ENCODE peak calls at places on chromosomes 11 and 22, in five cellular contexts. C is uterus, D is lung, I is dorsolateral prefrontal cortex, W is cardiac muscle cell. A is an unnamed sample.
A peak's percentile ranks its signal among the peaks of the same experiment; 100 is the strongest.

GRCh38 chr22:30310881-30311771 is 15.6 kb downstream of the TBC1D10A start:
- DNase-seq in C (peak; percentile 86), D (peak; percentile 73), I (no peak), W (peak; percentile 75), A (peak; percentile 84)

GRCh38 chr11:84163115-84163514 is 876.9 kb upstream of the CCDC90B start:
- DNase-seq in C (no peak), D (no peak), I (no peak), W (no peak), A (no peak)

GRCh38 chr22:37713761-37714160 is 16.9 kb downstream of the TRIOBP start:
- DNase-seq in C (no peak), D (no peak), I (no peak), W (no peak), A (no peak)

GRCh38 chr11:79098096-79098495 is 342.7 kb downstream of the TENM4 start:
- DNase-seq in C (no peak), D (no peak), I (no peak), W (no peak), A (no peak)

GRCh38 chr11:118060081-118060661 is 16.7 kb upstream of the TMPRSS4 start:
- DNase-seq in C (no peak), D (no peak), I (no peak), W (no peak), A (no peak)

GRCh38 chr11:124920870-124921609 is 2.0 kb downstream of the HEPN1 start:
- DNase-seq in C (peak; percentile 54), D (peak; percentile 69), I (no peak), W (peak; percentile 86), A (peak; percentile 73)

GRCh38 chr11:100682247-100682969 is 4.7 kb upstream of the ARHGAP42 start:
- DNase-seq in C (no peak), D (no peak), I (no peak), W (peak; percentile 56), A (no peak)

GRCh38 chr11:69841859-69842698 is 22.9 kb upstream of the FGF3 start:
- DNase-seq in C (no peak), D (no peak), I (no peak), W (peak; percentile 17), A (no peak)

GRCh38 chr22:48868554-48868953 is 959.1 kb downstream of the BRD1 start:
- DNase-seq in C (no peak), D (no peak), I (no peak), W (no peak), A (no peak)

GRCh38 chr11:9825315-9825714 is 161.4 kb downstream of the SWAP70 start:
- DNase-seq in C (no peak), D (no peak), I (no peak), W (peak; percentile 53), A (no peak)

GRCh38 chr22:38320605-38321402 is 3.6 kb upstream of the CSNK1E start:
- DNase-seq in C (no peak), D (no peak), I (no peak), W (no peak), A (no peak)

DNA sequence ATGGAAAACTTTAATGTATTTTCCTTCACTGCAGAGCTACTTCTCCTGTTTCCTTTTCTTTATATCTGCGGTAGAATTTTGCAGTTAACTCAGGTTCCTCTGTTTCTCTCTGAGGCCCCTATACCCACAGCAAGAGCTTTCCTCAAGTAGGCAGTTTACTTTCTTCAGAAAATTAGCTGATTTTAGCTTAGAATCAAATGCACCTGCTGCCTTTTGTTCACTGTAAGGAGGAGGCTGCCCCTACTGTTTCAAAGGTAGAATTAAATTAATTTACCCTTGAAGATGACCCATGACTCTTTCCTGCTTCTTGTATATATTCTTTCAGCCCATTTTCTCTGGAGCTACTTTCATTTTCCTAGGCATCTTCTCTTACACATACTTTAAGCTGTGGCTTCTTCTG is 68.7 kb upstream of the GDPD4 start:
- DNase-seq in C (no peak), D (no peak), I (no peak), W (no peak), A (no peak)
- TF ChIP-seq CTCF in C (no peak), D (no peak), I (no peak), W (no peak), A (no peak)

GRCh38 chr22:35900483-35901168 is 128.0 kb downstream of the RBFOX2 start:
- DNase-seq in C (no peak), D (no peak), I (no peak), W (peak; percentile 27), A (no peak)

GRCh38 chr22:35903571-35904331 is 124.9 kb downstream of the RBFOX2 start:
- DNase-seq in C (no peak), D (no peak), I (no peak), W (no peak), A (no peak)

GRCh38 chr22:35905894-35906293 is 122.7 kb downstream of the RBFOX2 start:
- DNase-seq in C (no peak), D (no peak), I (no peak), W (no peak), A (no peak)

GRCh38 chr22:35904752-35905151 is 123.9 kb downstream of the RBFOX2 start:
- DNase-seq in C (no peak), D (no peak), I (no peak), W (no peak), A (no peak)

DNA sequence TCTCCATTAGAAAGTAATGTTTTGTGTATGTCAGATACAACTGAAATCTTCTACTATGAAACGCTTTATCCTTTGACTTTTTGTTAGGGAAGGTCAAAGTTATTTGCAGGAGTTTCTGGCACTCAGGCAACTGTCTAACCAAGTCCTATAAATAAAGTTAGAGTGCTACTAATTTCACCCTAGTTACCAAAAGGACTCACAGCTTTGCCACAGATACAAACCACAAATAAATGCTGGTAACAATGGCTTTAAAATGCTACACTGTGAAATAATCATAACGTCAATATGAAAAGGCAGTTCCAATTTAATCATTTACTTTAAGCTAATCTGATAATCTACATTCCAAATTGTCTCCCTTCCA is 124.3 kb downstream of the RBFOX2 start:
- DNase-seq in C (no peak), D (no peak), I (no peak), W (no peak), A (no peak)
- H3K4me3 ChIP-seq in C (no peak overlapping the region), D (no peak overlapping the region), I (no peak overlapping the region), W (no peak overlapping the region), A (no peak overlapping the region)

GRCh38 chr22:50401907-50402306 is 58.8 kb downstream of the PPP6R2 start:
- DNase-seq in C (no peak), D (no peak), I (no peak), W (no peak), A (no peak)

GRCh38 chr22:50400931-50401330 is 57.8 kb downstream of the PPP6R2 start:
- DNase-seq in C (no peak), D (no peak), I (no peak), W (no peak), A (no peak)

GRCh38 chr22:50400406-50400805 is 57.3 kb downstream of the PPP6R2 start:
- DNase-seq in C (no peak), D (no peak), I (no peak), W (no peak), A (no peak)

GRCh38 chr22:50398698-50399648 is 55.8 kb downstream of the PPP6R2 start:
- DNase-seq in C (no peak), D (no peak), I (no peak), W (no peak), A (no peak)

GRCh38 chr22:50399751-50400331 is 56.7 kb downstream of the PPP6R2 start:
- DNase-seq in C (no peak), D (peak; percentile 42), I (peak; percentile 60), W (peak; percentile 15), A (no peak)
- TF ChIP-seq CTCF in C (no peak), D (peak; percentile 11), I (peak; percentile 60), W (peak; percentile 38), A (no peak)

GRCh38 chr11:133500435-133500834 is 31.9 kb downstream of the OPCML start:
- DNase-seq in C (no peak), D (no peak), I (no peak), W (no peak), A (no peak)
- H3K4me3 ChIP-seq in C (no peak overlapping the region), D (no peak overlapping the region), I (no peak overlapping the region), W (no peak overlapping the region), A (no peak overlapping the region)

GRCh38 chr11:20876738-20877137 is 207.4 kb downstream of the NELL1 start:
- DNase-seq in C (no peak), D (no peak), I (no peak), W (no peak), A (no peak)

GRCh38 chr11:20873054-20873453 is 203.7 kb downstream of the NELL1 start:
- DNase-seq in C (no peak), D (no peak), I (no peak), W (peak; percentile 2), A (no peak)

GRCh38 chr11:20880094-20880493 is 210.7 kb downstream of the NELL1 start:
- DNase-seq in C (no peak), D (no peak), I (no peak), W (no peak), A (no peak)

GRCh38 chr11:20874358-20874757 is 205.0 kb downstream of the NELL1 start:
- DNase-seq in C (no peak), D (no peak), I (no peak), W (no peak), A (no peak)
- TF ChIP-seq CTCF in C (no peak), D (no peak), I (no peak), W (no peak), A (no peak)

DNA sequence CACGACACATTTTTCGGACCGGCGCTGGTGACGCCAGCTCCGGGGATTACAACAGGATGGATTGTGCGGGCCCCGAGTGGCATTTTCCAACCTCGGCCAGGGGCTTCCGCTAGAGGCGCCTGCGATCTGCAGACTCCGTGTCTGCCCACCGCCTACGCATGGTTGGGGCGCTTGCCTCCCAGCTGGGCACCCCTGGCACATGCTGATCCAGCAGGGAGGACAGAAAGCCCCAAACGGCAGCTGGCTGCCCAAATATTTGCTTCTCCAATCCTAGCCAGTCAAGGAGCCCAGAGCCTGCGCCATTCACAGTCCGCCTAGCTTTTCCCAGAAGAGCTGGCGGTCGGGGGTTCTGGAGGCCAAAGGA is 418.0 kb downstream of the SOX6 start:
- DNase-seq in C (no peak), D (no peak), I (no peak), W (no peak), A (no peak)
- H3K4me3 ChIP-seq in C (no peak overlapping the region), D (no peak overlapping the region), I (no peak overlapping the region), W (no peak overlapping the region), A (no peak overlapping the region)

GRCh38 chr11:17735823-17736772 is 1.5 kb downstream of the KCNC1 start:
- DNase-seq in C (no peak), D (no peak), I (peak; percentile 42), W (no peak), A (no peak)

GRCh38 chr11:17733261-17733660 is 1.3 kb upstream of the KCNC1 start:
- DNase-seq in C (no peak), D (no peak), I (no peak), W (no peak), A (no peak)

GRCh38 chr11:17734986-17735822 is 623 bp downstream of the KCNC1 start:
- DNase-seq in C (no peak), D (peak; percentile 62), I (peak; percentile 47), W (peak; percentile 82), A (no peak)

GRCh38 chr11:17736921-17737817 is 2.6 kb downstream of the KCNC1 start:
- DNase-seq in C (no peak), D (no peak), I (peak; percentile 20), W (no peak), A (no peak)

GRCh38 chr11:17734418-17734911 is at the start of gene KCNC1:
- DNase-seq in C (no peak), D (no peak), I (peak; percentile 45), W (peak; percentile 55), A (no peak)
- TF ChIP-seq CTCF in C (no peak), D (no peak), I (no peak), W (no peak), A (no peak)